ENCODE peak calls at places on chromosomes 12 and 14, in nine cellular contexts. J is mesothelial cell of epicardium, U is nucleus accumbens, F is hippocampal formation, O is dermis blood vessel endothelial cell, I is left kidney, T is COR-L47, W is NCI-H774, V is Right ventricle myocardium superior. S is an unnamed sample.

GRCh38 chr14:47715330-47715729 is 39.9 kb upstream of the MDGA2 start:
- DNase-seq in J (no peak), U (no peak), F (no peak), O (no peak), I (no peak), T (no peak), W (no peak), V (no peak), S (no peak)

GRCh38 chr14:51203881-51204280 is 36.2 kb upstream of the TMX1 start:
- DNase-seq in J (no peak), U (no peak), F (no peak), O (no peak), I (no peak), T (no peak), W (no peak), V (no peak), S (no peak)

GRCh38 chr12:132173135-132174014 is 29.1 kb downstream of the NOC4L start:
- DNase-seq in J (no peak), U (no peak), F (no peak), O (no peak), I (no peak), T (no peak), W (no peak), V (peak; percentile 24), S (no peak)

GRCh38 chr14:60215520-60216195 is 33.4 kb upstream of the PPM1A start:
- DNase-seq in J (no peak), U (no peak), F (no peak), O (no peak), I (no peak), T (no peak), W (no peak), V (no peak), S (no peak)

GRCh38 chr12:120534703-120535655 is 823 bp downstream of the RNF10 start:
- DNase-seq in J (peak; percentile 72), U (no peak), F (no peak), O (peak; percentile 73), I (peak; percentile 85), T (peak; percentile 31), W (peak; percentile 29), V (peak; percentile 53), S (no peak)

GRCh38 chr14:39807271-39807670 is 375.0 kb upstream of the FBXO33 start:
- DNase-seq in J (no peak), U (no peak), F (no peak), O (no peak), I (no peak), T (no peak), W (no peak), V (no peak), S (no peak)

GRCh38 chr14:98014851-98015615 is 1217.9 kb downstream of the VRK1 start:
- DNase-seq in J (no peak), U (no peak), F (no peak), O (no peak), I (no peak), T (no peak), W (no peak), V (no peak), S (no peak)

GRCh38 chr12:40469736-40470135 is 222.5 kb upstream of the CNTN1 start:
- DNase-seq in J (no peak), U (no peak), F (no peak), O (no peak), I (peak; percentile 6), T (peak; percentile 52), W (no peak), V (no peak), S (no peak)

GRCh38 chr12:31629756-31630732 is 29.4 kb upstream of the ETFBKMT start:
- DNase-seq in J (no peak), U (no peak), F (no peak), O (peak; percentile 59), I (peak; percentile 89), T (no peak), W (no peak), V (peak; percentile 46), S (no peak)

GRCh38 chr14:92105845-92106094 is 612 bp downstream of the ATXN3 start:
- DNase-seq in J (peak; percentile 49), U (peak; percentile 63), F (no peak), O (peak; percentile 57), I (no peak), T (no peak), W (no peak), V (peak; percentile 80), S (no peak)

GRCh38 chr12:56601503-56601902 is 28.6 kb downstream of the BAZ2A start:
- DNase-seq in J (no peak), U (no peak), F (no peak), O (peak; percentile 57), I (no peak), T (no peak), W (no peak), V (no peak), S (no peak)

GRCh38 chr12:124277394-124278222 is 17.3 kb upstream of the RFLNA start:
- DNase-seq in J (no peak), U (no peak), F (no peak), O (no peak), I (peak; percentile 43), T (no peak), W (no peak), V (no peak), S (no peak)

GRCh38 chr12:4153343-4153892 is 120.1 kb upstream of the CCND2 start:
- DNase-seq in J (no peak), U (no peak), F (no peak), O (no peak), I (no peak), T (no peak), W (no peak), V (no peak), S (no peak)

S was measured in omental fat pad.